ENCODE peak calls at places on chromosome 3, in six cellular contexts. O, E, K, M, B and V are unnamed samples.

GRCh38 chr3:190825389-190826016 is 37.0 kb downstream of the GMNC start:
- DNase-seq in E (no peak), B (no peak), O (no peak), K (no peak), M (no peak), V (no peak)

GRCh38 chr3:40024526-40024925 is 215.1 kb downstream of the MYRIP start:
- DNase-seq in E (no peak), B (no peak), K (no peak), M (no peak), O (no peak), V (no peak)

GRCh38 chr3:129248286-129248979 is 973 bp upstream of the COPG1 start:
- DNase-seq in E (no peak), O (no peak), B (no peak), M (no peak), K (no peak), V (no peak)

GRCh38 chr3:118772036-118773030 is 262.3 kb downstream of the IGSF11 start:
- DNase-seq in M (no peak), E (no peak), K (peak), O (no peak), B (peak), V (no peak)

GRCh38 chr3:31399270-31399669 is 133.5 kb upstream of the STT3B start:
- DNase-seq in M (no peak), K (no peak), E (no peak), O (no peak), B (no peak), V (no peak)

GRCh38 chr3:197186887-197187588 is 111.4 kb downstream of the DLG1 start:
- DNase-seq in B (peak), K (peak), E (peak), M (peak), O (peak), V (peak)

GRCh38 chr3:69669070-69669469 is 70.2 kb upstream of the MITF start:
- DNase-seq in B (no peak), K (no peak), E (no peak), M (no peak), O (no peak), V (peak)

GRCh38 chr3:141738636-141739363 is 702 bp downstream of the RNF7 start:
- DNase-seq in O (peak), K (peak), B (no peak), E (no peak), M (no peak), V (peak)

GRCh38 chr3:53944019-53944418 is 52.4 kb upstream of the SELENOK start:
- DNase-seq in B (no peak), O (no peak), M (no peak), K (no peak), E (no peak), V (no peak)

GRCh38 chr3:81888822-81889557 is 127.5 kb upstream of the GBE1 start:
- DNase-seq in B (no peak), M (no peak), E (no peak), O (no peak), K (no peak), V (no peak)

GRCh38 chr3:150414989-150415388 is 6.9 kb downstream of the TSC22D2 start:
- DNase-seq in E (no peak), B (no peak), M (no peak), O (no peak), K (no peak), V (no peak)

GRCh38 chr3:47578119-47578630 is 490 bp downstream of the CSPG5 start:
- DNase-seq in M (no peak), K (peak), B (no peak), O (peak), E (no peak), V (peak)

GRCh38 chr3:129014148-129014547 is 13.0 kb downstream of the EFCC1 start:
- DNase-seq in E (no peak), O (no peak), M (no peak), B (no peak), K (no peak), V (no peak)

GRCh38 chr3:113585720-113586119 is 53.4 kb downstream of the SIDT1 start:
- DNase-seq in B (no peak), M (no peak), O (no peak), K (no peak), E (no peak), V (no peak)

GRCh38 chr3:122903171-122903570 is 108.3 kb downstream of the SLC49A4 start:
- DNase-seq in O (no peak), M (no peak), B (no peak), E (no peak), K (no peak), V (no peak)

GRCh38 chr3:18725668-18726407 is 300.7 kb upstream of the SATB1 start:
- DNase-seq in M (no peak), O (no peak), E (no peak), K (no peak), B (no peak), V (no peak)

GRCh38 chr3:68892297-68892696 is 40.0 kb downstream of the TAFA4 start:
- DNase-seq in E (no peak), B (no peak), O (no peak), K (no peak), M (no peak), V (no peak)

GRCh38 chr3:13895155-13896105 is 15.6 kb upstream of the WNT7A start:
- DNase-seq in B (peak), M (peak), O (peak), K (peak), E (peak), V (peak)

GRCh38 chr3:124565013-124565412 is 165.2 kb upstream of the UMPS start:
- DNase-seq in E (peak), K (peak), O (peak), M (peak), B (no peak), V (peak)

GRCh38 chr3:170132335-170132734 is 49.2 kb downstream of the PHC3 start:
- DNase-seq in K (peak), B (no peak), O (no peak), E (no peak), M (no peak), V (no peak)

GRCh38 chr3:30140356-30140755 is 466.0 kb upstream of the TGFBR2 start:
- DNase-seq in M (no peak), K (no peak), E (no peak), B (no peak), O (no peak), V (no peak)

GRCh38 chr3:100437879-100438622 is 36.7 kb downstream of the LNP1 start:
- DNase-seq in M (no peak), E (no peak), B (no peak), K (no peak), O (no peak), V (no peak)

GRCh38 chr3:51896607-51897305 is 6.4 kb downstream of the IQCF1 start:
- DNase-seq in O (no peak), K (no peak), M (no peak), B (no peak), E (no peak), V (no peak)

GRCh38 chr3:195818301-195818700 is 6.6 kb upstream of the MUC4 start:
- DNase-seq in K (no peak), E (no peak), M (no peak), O (no peak), B (no peak), V (no peak)

GRCh38 chr3:13483988-13484695 is 4.0 kb downstream of the HDAC11 start:
- DNase-seq in B (no peak), M (no peak), K (no peak), E (no peak), O (no peak), V (no peak)

GRCh38 chr3:171198781-171199472 is 172.4 kb upstream of the SLC2A2 start:
- DNase-seq in M (no peak), E (no peak), K (peak), O (no peak), B (no peak), V (no peak)

GRCh38 chr3:127182848-127183714 is 9.8 kb upstream of the PRR23E start:
- DNase-seq in M (no peak), K (no peak), E (peak), O (no peak), B (no peak), V (no peak)

GRCh38 chr3:14439501-14440167 is 37.2 kb downstream of the SLC6A6 start:
- DNase-seq in B (no peak), M (no peak), E (no peak), K (peak), O (peak), V (no peak)

GRCh38 chr3:28973621-28974020 is 307.2 kb upstream of the RBMS3 start:
- DNase-seq in O (no peak), B (no peak), M (no peak), K (no peak), E (no peak), V (no peak)

GRCh38 chr3:99875573-99875924 is 57.9 kb downstream of the CMSS1 start:
- DNase-seq in O (peak), E (no peak), K (peak), B (no peak), M (peak), V (no peak)

GRCh38 chr3:9666704-9667445 is 17.6 kb downstream of the MTMR14 start:
- DNase-seq in E (no peak), M (no peak), K (no peak), O (no peak), B (no peak), V (no peak)

GRCh38 chr3:139427283-139428060 is 38.0 kb upstream of the COPB2 start:
- DNase-seq in B (peak), K (peak), O (peak), E (peak), M (peak), V (peak)
- TF ChIP-seq JUND in B (no peak), K (no peak), O (no peak), E (no peak), M (no peak), V (no peak)

GRCh38 chr3:159760056-159760455 is 228.6 kb upstream of the IL12A start:
- DNase-seq in O (no peak), K (no peak), M (no peak), B (no peak), E (no peak), V (no peak)
- TF ChIP-seq JUND in O (no peak), K (no peak), M (no peak), B (no peak), E (no peak), V (no peak)

DNA sequence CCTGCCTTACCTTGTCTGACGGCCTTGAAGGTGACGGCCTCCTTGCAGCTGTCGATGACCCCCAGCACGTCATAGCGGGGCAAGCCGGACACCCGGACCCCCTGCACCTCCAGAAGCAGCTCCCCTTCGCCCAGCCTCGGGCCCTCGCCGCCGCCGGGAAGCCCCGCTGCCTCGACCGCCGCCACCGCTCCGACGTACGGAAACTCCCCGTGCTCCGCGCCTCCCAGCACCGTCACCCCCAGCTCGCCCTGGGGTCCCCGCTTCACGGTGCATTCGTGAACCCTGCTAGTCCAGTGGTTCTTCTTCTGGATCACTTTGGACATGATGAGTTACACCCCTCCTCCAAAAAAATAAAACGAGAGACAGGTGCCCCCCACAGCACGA is 740 bp downstream of the MAGI1 start:
- DNase-seq in O (peak), K (no peak), B (no peak), E (no peak), M (no peak), V (no peak)
- TF ChIP-seq JUND in O (no peak), K (no peak), B (no peak), E (no peak), M (no peak), V (no peak)

DNA sequence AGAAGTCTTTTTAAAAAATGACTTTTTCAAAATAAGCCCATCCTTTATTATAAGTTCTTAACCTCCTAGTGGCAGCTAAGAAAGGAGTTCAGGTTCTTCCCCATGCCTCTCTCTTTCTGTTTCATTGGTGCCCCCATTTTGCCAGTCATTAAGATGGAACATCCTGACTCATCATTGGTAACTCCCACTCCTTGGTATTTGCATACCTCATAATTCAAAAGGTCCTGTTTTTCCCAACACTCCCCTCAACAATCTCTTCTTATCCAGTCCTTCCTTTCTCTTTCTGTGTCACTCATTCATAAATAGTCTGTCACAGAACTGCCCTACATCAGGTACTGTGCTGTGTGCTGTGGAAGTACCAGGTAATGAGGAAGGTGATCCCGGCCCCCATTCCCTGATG is 394.0 kb downstream of the FOXP1 start:
- DNase-seq in B (no peak), O (no peak), E (no peak), K (peak), M (no peak), V (no peak)
- TF ChIP-seq JUND in B (no peak), O (no peak), E (no peak), K (no peak), M (no peak), V (no peak)

GRCh38 chr3:4232798-4233197 is 70.4 kb upstream of the SETMAR start:
- DNase-seq in M (no peak), E (no peak), B (no peak), O (no peak), K (no peak), V (no peak)

GRCh38 chr3:4225005-4225471 is 78.1 kb upstream of the SETMAR start:
- DNase-seq in K (peak), O (no peak), M (no peak), E (no peak), B (no peak), V (no peak)

GRCh38 chr3:4224331-4224730 is 78.8 kb upstream of the SETMAR start:
- DNase-seq in M (no peak), B (no peak), E (no peak), K (peak), O (no peak), V (no peak)

GRCh38 chr3:4231041-4231440 is 72.1 kb upstream of the SETMAR start:
- DNase-seq in B (no peak), M (no peak), K (no peak), E (no peak), O (no peak), V (no peak)

GRCh38 chr3:4228295-4228694 is 74.9 kb upstream of the SETMAR start:
- DNase-seq in M (no peak), K (no peak), O (no peak), B (no peak), E (no peak), V (no peak)
- TF ChIP-seq JUND in M (no peak), K (no peak), O (no peak), B (no peak), E (no peak), V (no peak)

GRCh38 chr3:65436580-65436979 is 602.1 kb downstream of the MAGI1 start:
- DNase-seq in M (peak), K (peak), B (no peak), E (no peak), O (peak), V (no peak)

GRCh38 chr3:65443739-65444447 is 594.8 kb downstream of the MAGI1 start:
- DNase-seq in O (no peak), K (no peak), B (no peak), E (no peak), M (no peak), V (no peak)

GRCh38 chr3:65438096-65438495 is 600.6 kb downstream of the MAGI1 start:
- DNase-seq in E (no peak), M (no peak), K (no peak), B (no peak), O (no peak), V (no peak)

GRCh38 chr3:65438612-65439011 is 600.1 kb downstream of the MAGI1 start:
- DNase-seq in M (no peak), B (no peak), O (no peak), E (no peak), K (no peak), V (no peak)

DNA sequence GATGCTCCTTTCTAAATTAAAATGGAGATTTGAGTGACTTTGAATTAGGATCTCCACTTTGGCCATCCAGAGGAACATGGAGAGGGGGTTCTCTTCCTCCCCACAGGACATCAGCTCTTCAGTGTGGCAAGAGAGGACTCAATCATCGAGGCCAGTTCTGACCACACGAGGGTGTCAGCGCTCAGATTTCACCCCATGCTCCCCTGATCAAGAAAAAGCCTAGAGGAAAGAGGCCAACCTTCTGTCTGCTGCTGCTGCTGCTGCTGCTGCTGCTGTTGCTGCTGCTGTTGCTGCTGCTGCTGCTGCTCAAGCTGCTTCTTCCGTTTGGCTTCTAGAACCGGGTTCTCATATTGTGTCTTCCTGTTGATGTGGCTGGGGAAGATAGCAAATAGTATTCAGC is 599.1 kb downstream of the MAGI1 start:
- DNase-seq in E (peak), B (no peak), O (peak), K (peak), M (peak), V (peak)
- TF ChIP-seq JUND in E (no peak), B (no peak), O (no peak), K (no peak), M (no peak), V (no peak)

DNA sequence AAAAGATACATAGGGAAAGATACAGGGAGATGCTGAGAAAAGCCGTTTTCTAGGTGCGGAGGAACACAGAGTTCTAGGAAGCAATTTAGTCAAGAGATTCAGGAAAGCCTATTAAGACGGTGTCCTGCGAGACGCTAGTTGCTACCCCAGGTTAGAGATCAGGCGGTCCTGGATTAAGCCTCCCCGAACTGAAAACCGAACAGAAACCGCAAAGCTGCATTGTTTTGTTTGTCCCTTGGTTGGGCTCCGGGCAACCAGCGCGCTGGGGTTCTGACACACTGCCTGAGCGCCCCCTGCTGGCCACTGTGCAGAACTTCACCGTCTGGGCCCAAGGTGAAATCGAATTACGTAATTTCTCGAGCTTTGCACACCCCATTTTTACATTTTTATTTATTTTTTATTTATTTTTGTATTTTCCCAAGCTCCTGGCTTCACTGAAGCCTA is 37.3 kb upstream of the NDUFB4 start:
- DNase-seq in K (peak), O (peak), B (peak), M (peak), E (peak), V (peak)
- TF ChIP-seq JUND in K (peak), O (no peak), B (no peak), M (no peak), E (no peak), V (no peak)